ENCODE peak calls at places on chromosomes 6 and 20, in nine cellular contexts. Z is left ventricle myocardium inferior, N is heart right ventricle, Q is A549, T is A673, I is adrenal gland, F is cardiac muscle cell, P is transverse colon, M is lower lobe of right lung. G is an unnamed sample. For H3K4me1, the result is how much of the 10 kb centered on the place peaks cover.

GRCh38 chr20:4041748-4042411 is 26.5 kb upstream of the RNF24 start:
- DNase-seq in F (peak), Q (peak), T (no peak), Z (peak), I (peak), M (peak), P (peak), N (no peak), G (peak)

GRCh38 chr6:16850332-16851022 is 89.2 kb upstream of the ATXN1 start:
- DNase-seq in M (no peak), I (no peak), Q (no peak), N (no peak), Z (no peak), F (no peak), P (no peak), T (peak), G (no peak)

GRCh38 chr20:50191065-50191565 is 485 bp downstream of the CEBPB start:
- DNase-seq in I (peak), Q (no peak), Z (peak), F (no peak), T (peak), N (peak), P (peak), M (peak), G (peak)

GRCh38 chr20:56343861-56344381 is 14.9 kb upstream of the FAM210B start:
- DNase-seq in I (peak), M (peak), Z (no peak), P (peak), T (peak), Q (peak), F (peak), N (peak), G (peak)

GRCh38 chr20:23659989-23660837 is 22.5 kb upstream of the CST3 start:
- DNase-seq in T (no peak), F (peak), M (no peak), Q (no peak), N (no peak), P (no peak), Z (no peak), I (no peak), G (no peak)

GRCh38 chr20:59966428-59966827 is 8.2 kb downstream of the CDH26 start:
- DNase-seq in Z (no peak), M (no peak), Q (no peak), P (no peak), F (no peak), I (no peak), T (no peak), N (no peak), G (no peak)

GRCh38 chr6:4563877-4564276 is 212.3 kb upstream of the CDYL start:
- DNase-seq in N (no peak), M (no peak), I (no peak), Q (no peak), T (no peak), Z (no peak), F (no peak), P (no peak), G (no peak)

GRCh38 chr20:10077081-10077471 is 42.3 kb downstream of the ANKEF1 start:
- DNase-seq in P (peak), M (no peak), Z (no peak), F (no peak), N (no peak), I (no peak), Q (no peak), T (no peak), G (peak)

GRCh38 chr6:111715321-111715720 is 109.6 kb upstream of the TRAF3IP2 start:
- DNase-seq in F (no peak), Z (no peak), T (peak), N (no peak), Q (no peak), P (no peak), I (no peak), M (no peak), G (no peak)

GRCh38 chr20:23601715-23602114 is 4.0 kb downstream of the CST9 start:
- DNase-seq in N (no peak), Z (no peak), F (no peak), I (no peak), P (no peak), T (no peak), Q (no peak), M (no peak), G (no peak)

GRCh38 chr6:54655162-54655561 is 191.4 kb upstream of the FAM83B start:
- DNase-seq in M (no peak), F (no peak), P (no peak), I (no peak), N (no peak), Z (no peak), Q (no peak), T (no peak), G (no peak)

GRCh38 chr20:64109390-64109747 is 2.0 kb upstream of the NPBWR2 start:
- DNase-seq in Q (no peak), Z (peak), I (no peak), T (no peak), F (no peak), M (no peak), N (no peak), P (peak), G (no peak)

GRCh38 chr6:158780963-158781691 is 38.0 kb downstream of the EZR start:
- DNase-seq in P (peak), I (peak), Z (no peak), N (no peak), T (no peak), F (no peak), M (no peak), Q (no peak), G (peak)

GRCh38 chr6:131651782-131652181 is 14.7 kb downstream of the ENPP3 start:
- DNase-seq in N (no peak), I (no peak), F (no peak), M (no peak), P (no peak), T (no peak), Z (no peak), Q (no peak), G (peak)

GRCh38 chr6:160679402-160679769 is 15.3 kb upstream of the LPA start:
- DNase-seq in P (no peak), I (peak), F (no peak), M (no peak), Q (no peak), T (peak), Z (no peak), N (no peak), G (no peak)

GRCh38 chr20:10611357-10611756 is 62.4 kb downstream of the JAG1 start:
- DNase-seq in T (peak), Z (peak), N (peak), P (peak), F (peak), I (no peak), Q (no peak), M (no peak), G (no peak)

GRCh38 chr20:62535282-62535811 is 59.6 kb upstream of the GATA5 start:
- DNase-seq in T (no peak), P (no peak), F (no peak), M (no peak), Q (no peak), Z (no peak), N (no peak), I (no peak), G (no peak)

GRCh38 chr6:31765910-31766794 is 3.7 kb downstream of the SAPCD1 start:
- DNase-seq in P (no peak), T (no peak), F (peak), Z (no peak), I (no peak), Q (no peak), M (no peak), N (no peak), G (no peak)

GRCh38 chr6:160013987-160014868 is 45.3 kb downstream of the IGF2R start:
- DNase-seq in M (no peak), N (no peak), I (no peak), P (peak), Z (no peak), Q (no peak), T (no peak), F (peak), G (no peak)

GRCh38 chr6:99606670-99607415 is at the start of gene PRDM13:
- DNase-seq in F (no peak), P (no peak), N (no peak), Z (no peak), I (no peak), M (no peak), T (peak), Q (no peak), G (no peak)

GRCh38 chr6:95431637-95432228 is 145.6 kb upstream of the MANEA start:
- DNase-seq in Z (no peak), Q (peak), M (no peak), T (peak), P (peak), F (peak), N (no peak), I (peak), G (no peak)

GRCh38 chr6:156950084-156950483 is 172.9 kb downstream of the ARID1B start:
- DNase-seq in I (no peak), N (no peak), Z (no peak), Q (no peak), F (no peak), T (no peak), P (no peak), M (no peak), G (no peak)
- H3K4me1 ChIP-seq in I (under half), N (half or more), Z (half or more), Q (half or more), F (under half), T (under half), P (half or more), M (under half), G (under half)

GRCh38 chr20:25040438-25040831 is 17.5 kb downstream of the ACSS1 start:
- DNase-seq in I (peak), P (peak), N (no peak), M (peak), F (peak), Z (no peak), T (no peak), Q (no peak), G (peak)
- H3K4me1 ChIP-seq in I (half or more), P (half or more), N (half or more), M (half or more), F (under half), Z (half or more), T (under half), Q (under half), G (half or more)

GRCh38 chr20:46084805-46085792 is 4.7 kb downstream of the NCOA5 start:
- DNase-seq in T (peak), P (peak), N (no peak), I (no peak), Q (peak), F (peak), M (no peak), Z (no peak), G (no peak)
- H3K4me1 ChIP-seq in T (under half), P (half or more), N (half or more), I (half or more), Q (under half), F (under half), M (half or more), Z (half or more), G (under half)

GRCh38 chr20:57468523-57469417 is 56.2 kb downstream of the CTCFL start:
- DNase-seq in Q (no peak), P (no peak), T (no peak), I (no peak), M (no peak), Z (no peak), N (no peak), F (no peak), G (no peak)
- H3K4me1 ChIP-seq in Q (under half), P (under half), T (under half), I (under half), M (under half), Z (under half), N (under half), F (half or more), G (under half)

GRCh38 chr6:13419826-13420225 is 67.6 kb downstream of the GFOD1 start:
- DNase-seq in F (no peak), Q (no peak), N (no peak), I (no peak), M (no peak), P (no peak), T (no peak), Z (no peak), G (no peak)
- H3K4me1 ChIP-seq in F (under half), Q (under half), N (half or more), I (under half), M (half or more), P (under half), T (under half), Z (half or more), G (under half)

GRCh38 chr20:46204594-46205205 is 86.6 kb downstream of the CD40 start:
- DNase-seq in I (no peak), P (no peak), T (no peak), M (no peak), N (no peak), F (no peak), Z (no peak), Q (no peak), G (no peak)

GRCh38 chr20:46205349-46205748 is 87.2 kb downstream of the CD40 start:
- DNase-seq in P (no peak), M (no peak), T (no peak), F (no peak), I (no peak), Z (no peak), N (no peak), Q (no peak), G (no peak)

GRCh38 chr20:46207031-46207549 is 89.0 kb downstream of the CD40 start:
- DNase-seq in M (no peak), I (peak), P (no peak), N (no peak), F (no peak), T (no peak), Z (no peak), Q (no peak), G (no peak)

GRCh38 chr20:46207783-46208182 is 89.7 kb downstream of the CD40 start:
- DNase-seq in P (no peak), T (no peak), M (no peak), Z (no peak), I (no peak), N (no peak), Q (no peak), F (no peak), G (no peak)

DNA sequence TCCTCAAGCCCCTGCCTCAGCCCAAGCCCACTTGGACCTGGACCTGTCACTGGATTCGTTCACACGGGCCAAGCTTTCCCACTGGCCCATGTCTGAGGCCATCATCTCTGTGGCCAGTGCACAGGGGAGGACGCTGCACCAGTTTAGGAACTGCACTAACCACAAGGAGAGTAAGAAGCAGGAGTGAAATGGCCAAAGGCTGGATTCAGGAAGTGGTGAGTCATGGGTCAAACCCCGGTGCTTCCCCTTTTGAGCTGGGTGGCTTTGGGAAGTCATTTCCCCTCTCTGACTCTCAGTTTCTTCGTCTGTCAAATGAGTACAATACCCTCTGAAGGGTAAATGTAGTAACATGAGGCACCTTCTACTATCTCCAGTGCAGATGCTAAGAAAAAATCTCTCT is 87.9 kb downstream of the CD40 start:
- DNase-seq in Z (peak), M (peak), P (peak), Q (peak), I (peak), N (no peak), T (no peak), F (peak), G (peak)
- H3K4me1 ChIP-seq in Z (under half), M (under half), P (under half), Q (under half), I (under half), N (under half), T (under half), F (under half), G (under half)

DNA sequence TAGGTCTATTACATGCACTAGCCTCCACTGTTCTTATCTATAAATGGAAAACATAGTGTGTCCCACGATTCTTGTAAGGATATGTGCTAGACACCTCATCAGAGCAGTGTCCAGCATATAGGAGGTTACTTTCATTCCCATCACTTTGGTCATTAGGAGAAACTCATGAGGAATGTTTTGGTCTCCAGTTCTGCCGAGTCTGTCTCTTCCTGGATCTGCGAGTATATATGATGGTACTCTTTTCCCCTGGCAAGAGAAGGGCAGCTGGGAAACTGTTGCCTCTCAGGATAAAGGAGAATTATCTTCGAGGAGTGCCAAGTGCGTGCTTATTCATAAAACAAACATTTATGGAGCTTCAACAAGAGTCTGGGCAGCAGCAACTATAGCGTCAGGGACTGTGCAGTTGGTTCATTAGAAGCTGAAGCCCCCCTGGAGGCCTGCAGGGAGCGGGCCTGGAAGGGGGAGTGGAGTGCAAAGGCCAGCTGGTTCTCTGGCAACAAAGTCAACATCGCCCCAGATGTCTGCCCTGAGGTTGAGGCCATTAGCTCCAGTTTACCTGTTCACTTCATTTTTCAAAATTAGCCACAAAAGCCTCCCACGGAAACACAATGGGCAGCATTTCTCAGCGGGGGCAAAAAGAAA is 811.9 kb downstream of the MAFB start:
- DNase-seq in F (no peak), P (no peak), Q (no peak), I (no peak), Z (no peak), N (no peak), M (no peak), T (no peak), G (no peak)
- H3K4me1 ChIP-seq in F (under half), P (under half), Q (under half), I (under half), Z (under half), N (under half), M (under half), T (under half), G (under half)

DNA sequence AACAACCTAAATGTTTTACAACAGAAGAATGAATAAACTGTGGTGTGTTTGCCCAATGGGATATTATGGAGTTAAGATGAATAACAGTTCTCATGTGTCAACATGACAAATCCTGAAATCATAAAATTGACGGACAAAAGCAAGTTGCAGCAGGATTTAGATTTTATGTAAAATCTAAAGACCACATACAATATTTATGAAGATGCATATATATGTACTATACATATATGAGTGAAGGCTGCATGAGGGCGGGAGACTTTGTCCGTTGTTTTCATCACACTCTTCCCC is 79.7 kb downstream of the GRM4 start:
- DNase-seq in Z (no peak), N (no peak), P (no peak), Q (no peak), M (no peak), T (no peak), I (no peak), F (no peak), G (no peak)
- H3K4me1 ChIP-seq in Z (under half), N (under half), P (under half), Q (under half), M (under half), T (under half), I (under half), F (under half), G (under half)